ENCODE peak calls at places on chromosomes 16 and 17, in six cellular contexts. One of them, this sample, is unnamed.

GRCh38 chr17:20852541-20853370 is 190.1 kb downstream of the USP22 start:
- DNase-seq in left ventricle myocardium inferior: peak; percentile 31
- DNase-seq in PC-3: peak; percentile 35
- DNase-seq in heart right ventricle: peak; percentile 29
- DNase-seq in fibroblast of lung: peak; percentile 19
- DNase-seq in kidney epithelial cell: no peak
- DNase-seq in this sample: no peak

GRCh38 chr16:17273142-17273561 is 197.6 kb downstream of the XYLT1 start:
- DNase-seq in left ventricle myocardium inferior: no peak
- DNase-seq in fibroblast of lung: peak; percentile 96
- DNase-seq in PC-3: peak; percentile 7
- DNase-seq in heart right ventricle: no peak
- DNase-seq in kidney epithelial cell: peak; percentile 47
- DNase-seq in this sample: no peak

GRCh38 chr16:86951831-86952598 is 365.2 kb downstream of the C16orf95 start:
- DNase-seq in kidney epithelial cell: peak; percentile 95
- DNase-seq in left ventricle myocardium inferior: peak; percentile 50
- DNase-seq in fibroblast of lung: peak; percentile 100
- DNase-seq in PC-3: peak; percentile 93
- DNase-seq in heart right ventricle: no peak
- DNase-seq in this sample: no peak

GRCh38 chr17:63419949-63420867 is 25.9 kb downstream of the CYB561 start:
- DNase-seq in kidney epithelial cell: no peak
- DNase-seq in heart right ventricle: no peak
- DNase-seq in PC-3: no peak
- DNase-seq in fibroblast of lung: no peak
- DNase-seq in left ventricle myocardium inferior: no peak
- DNase-seq in this sample: no peak

GRCh38 chr17:17567631-17568030 is 23.9 kb downstream of the PEMT start:
- DNase-seq in kidney epithelial cell: no peak
- DNase-seq in fibroblast of lung: peak; percentile 17
- DNase-seq in left ventricle myocardium inferior: peak; percentile 76
- DNase-seq in heart right ventricle: peak; percentile 73
- DNase-seq in PC-3: no peak
- DNase-seq in this sample: no peak

GRCh38 chr16:56862776-56863175 is 2.2 kb upstream of the SLC12A3 start:
- DNase-seq in kidney epithelial cell: no peak
- DNase-seq in heart right ventricle: no peak
- DNase-seq in left ventricle myocardium inferior: no peak
- DNase-seq in PC-3: no peak
- DNase-seq in fibroblast of lung: no peak
- DNase-seq in this sample: no peak

GRCh38 chr16:19771796-19772195 is 53.7 kb downstream of the IQCK start:
- DNase-seq in kidney epithelial cell: no peak
- DNase-seq in heart right ventricle: no peak
- DNase-seq in fibroblast of lung: no peak
- DNase-seq in left ventricle myocardium inferior: no peak
- DNase-seq in PC-3: no peak
- DNase-seq in this sample: no peak

GRCh38 chr16:31093132-31093703 is 1.4 kb downstream of the VKORC1 start:
- DNase-seq in kidney epithelial cell: no peak
- DNase-seq in PC-3: peak; percentile 54
- DNase-seq in fibroblast of lung: peak; percentile 41
- DNase-seq in heart right ventricle: no peak
- DNase-seq in left ventricle myocardium inferior: no peak
- DNase-seq in this sample: no peak

GRCh38 chr17:45019177-45019711 is 32.2 kb downstream of the DCAKD start:
- DNase-seq in kidney epithelial cell: no peak
- DNase-seq in PC-3: peak; percentile 75
- DNase-seq in heart right ventricle: peak; percentile 67
- DNase-seq in fibroblast of lung: peak; percentile 39
- DNase-seq in left ventricle myocardium inferior: peak; percentile 60
- DNase-seq in this sample: peak; percentile 60

GRCh38 chr16:86375841-86376240 is 134.5 kb upstream of the FOXF1 start:
- DNase-seq in PC-3: no peak
- DNase-seq in left ventricle myocardium inferior: no peak
- DNase-seq in fibroblast of lung: no peak
- DNase-seq in heart right ventricle: no peak
- DNase-seq in kidney epithelial cell: no peak
- DNase-seq in this sample: no peak

GRCh38 chr17:69906306-69906705 is 168.7 kb upstream of the KCNJ16 start:
- DNase-seq in heart right ventricle: no peak
- DNase-seq in PC-3: no peak
- DNase-seq in fibroblast of lung: no peak
- DNase-seq in kidney epithelial cell: no peak
- DNase-seq in left ventricle myocardium inferior: no peak
- DNase-seq in this sample: no peak

GRCh38 chr17:78258323-78259229 is 27.1 kb downstream of the TMEM235 start:
- DNase-seq in heart right ventricle: peak; percentile 75
- DNase-seq in left ventricle myocardium inferior: peak; percentile 70
- DNase-seq in fibroblast of lung: peak; percentile 32
- DNase-seq in PC-3: no peak
- DNase-seq in kidney epithelial cell: no peak
- DNase-seq in this sample: peak; percentile 54

GRCh38 chr16:56836410-56836834 is 28.6 kb upstream of the SLC12A3 start:
- DNase-seq in PC-3: no peak
- DNase-seq in heart right ventricle: no peak
- DNase-seq in fibroblast of lung: no peak
- DNase-seq in left ventricle myocardium inferior: no peak
- DNase-seq in kidney epithelial cell: no peak
- DNase-seq in this sample: no peak

GRCh38 chr16:87319997-87320491 is 2.9 kb upstream of the C16orf95 start:
- DNase-seq in left ventricle myocardium inferior: no peak
- DNase-seq in heart right ventricle: no peak
- DNase-seq in fibroblast of lung: no peak
- DNase-seq in PC-3: no peak
- DNase-seq in kidney epithelial cell: no peak
- DNase-seq in this sample: no peak

GRCh38 chr16:27428035-27428785 is 26.2 kb downstream of the IL21R start:
- DNase-seq in heart right ventricle: no peak
- DNase-seq in PC-3: no peak
- DNase-seq in fibroblast of lung: no peak
- DNase-seq in left ventricle myocardium inferior: no peak
- DNase-seq in kidney epithelial cell: no peak
- DNase-seq in this sample: no peak

GRCh38 chr16:82583415-82583814 is 43.4 kb upstream of the CDH13 start:
- DNase-seq in left ventricle myocardium inferior: no peak
- DNase-seq in PC-3: no peak
- DNase-seq in heart right ventricle: no peak
- DNase-seq in kidney epithelial cell: no peak
- DNase-seq in fibroblast of lung: peak; percentile 49
- DNase-seq in this sample: no peak

GRCh38 chr17:44345497-44346026 is 460 bp downstream of the GRN start:
- DNase-seq in fibroblast of lung: peak; percentile 51
- DNase-seq in kidney epithelial cell: peak; percentile 61
- DNase-seq in left ventricle myocardium inferior: no peak
- DNase-seq in PC-3: peak; percentile 77
- DNase-seq in heart right ventricle: no peak
- DNase-seq in this sample: peak; percentile 68

GRCh38 chr16:84268661-84269060 is 26.0 kb upstream of the WFDC1 start:
- DNase-seq in kidney epithelial cell: peak; percentile 44
- DNase-seq in left ventricle myocardium inferior: no peak
- DNase-seq in heart right ventricle: no peak
- DNase-seq in PC-3: no peak
- DNase-seq in fibroblast of lung: no peak
- DNase-seq in this sample: no peak

GRCh38 chr16:21950782-21951521 is 2.2 kb upstream of the UQCRC2 start:
- DNase-seq in fibroblast of lung: peak; percentile 23
- DNase-seq in PC-3: peak; percentile 47
- DNase-seq in kidney epithelial cell: no peak
- DNase-seq in heart right ventricle: no peak
- DNase-seq in left ventricle myocardium inferior: no peak
- DNase-seq in this sample: no peak

GRCh38 chr16:56637814-56638750 is at the start of gene MT1A:
- DNase-seq in kidney epithelial cell: no peak
- DNase-seq in fibroblast of lung: peak; percentile 54
- DNase-seq in PC-3: no peak
- DNase-seq in heart right ventricle: peak; percentile 88
- DNase-seq in left ventricle myocardium inferior: peak; percentile 83
- DNase-seq in this sample: no peak

GRCh38 chr16:73231969-73232554 is 184.1 kb upstream of the ZFHX3 start:
- DNase-seq in fibroblast of lung: peak; percentile 11
- DNase-seq in left ventricle myocardium inferior: no peak
- DNase-seq in heart right ventricle: peak; percentile 19
- DNase-seq in kidney epithelial cell: no peak
- DNase-seq in PC-3: no peak
- DNase-seq in this sample: no peak

GRCh38 chr16:73230651-73231050 is 182.7 kb upstream of the ZFHX3 start:
- DNase-seq in kidney epithelial cell: no peak
- DNase-seq in heart right ventricle: no peak
- DNase-seq in fibroblast of lung: no peak
- DNase-seq in PC-3: no peak
- DNase-seq in left ventricle myocardium inferior: no peak
- DNase-seq in this sample: no peak

GRCh38 chr16:73231379-73231778 is 183.5 kb upstream of the ZFHX3 start:
- DNase-seq in heart right ventricle: no peak
- DNase-seq in fibroblast of lung: no peak
- DNase-seq in kidney epithelial cell: no peak
- DNase-seq in left ventricle myocardium inferior: no peak
- DNase-seq in PC-3: no peak
- DNase-seq in this sample: no peak

GRCh38 chr16:73233423-73233762 is 185.5 kb upstream of the ZFHX3 start:
- DNase-seq in PC-3: no peak
- DNase-seq in left ventricle myocardium inferior: no peak
- DNase-seq in heart right ventricle: no peak
- DNase-seq in kidney epithelial cell: no peak
- DNase-seq in fibroblast of lung: no peak
- DNase-seq in this sample: no peak

DNA sequence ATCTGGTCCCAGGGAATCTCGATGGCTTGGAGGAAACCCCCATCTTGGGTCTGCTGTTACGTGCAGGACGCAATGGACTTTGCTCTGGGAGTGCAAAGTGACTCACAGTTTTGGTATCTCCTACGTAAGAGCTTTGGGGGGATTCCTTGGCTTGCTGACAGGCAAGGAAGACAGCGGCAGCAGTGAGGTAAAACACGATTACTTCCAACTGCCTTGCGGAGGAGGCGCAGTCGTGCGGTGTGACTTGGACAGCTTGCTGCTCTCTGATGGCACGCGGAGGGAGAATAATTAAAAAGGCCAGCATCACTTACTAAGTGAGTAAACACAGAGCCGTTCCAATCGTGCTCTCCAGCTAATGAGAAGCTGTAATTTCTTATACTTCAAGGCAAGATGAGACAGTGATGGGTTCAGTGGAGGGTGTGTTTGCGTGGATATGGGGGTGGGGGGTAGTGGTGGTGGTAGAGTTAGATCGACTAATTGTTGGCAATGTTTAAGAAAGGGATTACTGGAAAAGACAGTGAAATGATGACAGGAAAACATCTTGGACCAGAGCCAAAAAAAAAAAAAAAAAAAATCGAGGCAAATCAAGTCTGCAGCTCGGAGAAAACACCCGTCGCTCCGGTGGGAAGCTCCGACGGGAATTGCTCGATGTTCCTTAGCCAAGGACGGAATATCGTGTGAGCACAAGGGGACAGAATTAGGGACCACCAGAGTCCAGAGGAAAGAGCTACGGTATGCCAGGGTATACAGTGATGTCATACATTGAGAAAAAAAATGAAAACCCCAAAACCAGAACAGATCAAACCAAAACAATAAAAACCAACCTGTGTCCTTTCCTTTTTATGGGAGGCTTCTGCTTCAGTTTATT is 184.9 kb upstream of the ZFHX3 start:
- DNase-seq in heart right ventricle: peak; percentile 21
- DNase-seq in left ventricle myocardium inferior: peak; percentile 16
- DNase-seq in fibroblast of lung: peak; percentile 97
- DNase-seq in PC-3: peak; percentile 7
- DNase-seq in kidney epithelial cell: peak; percentile 43
- DNase-seq in this sample: no peak
- TF ChIP-seq CTCF in heart right ventricle: no peak
- TF ChIP-seq CTCF in left ventricle myocardium inferior: no peak
- TF ChIP-seq CTCF in fibroblast of lung: no peak
- TF ChIP-seq CTCF in PC-3: no peak
- TF ChIP-seq CTCF in kidney epithelial cell: no peak
- TF ChIP-seq CTCF in this sample: no peak

GRCh38 chr17:71546369-71546864 is 574.4 kb upstream of the SOX9 start:
- DNase-seq in fibroblast of lung: no peak
- DNase-seq in PC-3: no peak
- DNase-seq in left ventricle myocardium inferior: no peak
- DNase-seq in heart right ventricle: no peak
- DNase-seq in kidney epithelial cell: no peak
- DNase-seq in this sample: no peak

GRCh38 chr17:71553381-71553780 is 567.4 kb upstream of the SOX9 start:
- DNase-seq in left ventricle myocardium inferior: no peak
- DNase-seq in heart right ventricle: no peak
- DNase-seq in kidney epithelial cell: no peak
- DNase-seq in PC-3: no peak
- DNase-seq in fibroblast of lung: no peak
- DNase-seq in this sample: no peak

GRCh38 chr17:71547904-71548303 is 572.9 kb upstream of the SOX9 start:
- DNase-seq in PC-3: no peak
- DNase-seq in kidney epithelial cell: no peak
- DNase-seq in left ventricle myocardium inferior: no peak
- DNase-seq in fibroblast of lung: no peak
- DNase-seq in heart right ventricle: no peak
- DNase-seq in this sample: no peak

GRCh38 chr17:71548540-71549190 is 572.2 kb upstream of the SOX9 start:
- DNase-seq in kidney epithelial cell: no peak
- DNase-seq in PC-3: peak; percentile 49
- DNase-seq in heart right ventricle: no peak
- DNase-seq in fibroblast of lung: peak; percentile 77
- DNase-seq in left ventricle myocardium inferior: no peak
- DNase-seq in this sample: no peak

GRCh38 chr17:71550675-71551074 is 570.1 kb upstream of the SOX9 start:
- DNase-seq in PC-3: no peak
- DNase-seq in kidney epithelial cell: no peak
- DNase-seq in fibroblast of lung: no peak
- DNase-seq in left ventricle myocardium inferior: no peak
- DNase-seq in heart right ventricle: no peak
- DNase-seq in this sample: no peak
- H3K27me3 ChIP-seq in PC-3: no peaks in the 10 kb centered on the region
- H3K27me3 ChIP-seq in kidney epithelial cell: no peaks in the 10 kb centered on the region
- H3K27me3 ChIP-seq in fibroblast of lung: no peaks in the 10 kb centered on the region
- H3K27me3 ChIP-seq in left ventricle myocardium inferior: no peaks in the 10 kb centered on the region
- H3K27me3 ChIP-seq in heart right ventricle: no peaks in the 10 kb centered on the region
- H3K27me3 ChIP-seq in this sample: no peaks in the 10 kb centered on the region

DNA sequence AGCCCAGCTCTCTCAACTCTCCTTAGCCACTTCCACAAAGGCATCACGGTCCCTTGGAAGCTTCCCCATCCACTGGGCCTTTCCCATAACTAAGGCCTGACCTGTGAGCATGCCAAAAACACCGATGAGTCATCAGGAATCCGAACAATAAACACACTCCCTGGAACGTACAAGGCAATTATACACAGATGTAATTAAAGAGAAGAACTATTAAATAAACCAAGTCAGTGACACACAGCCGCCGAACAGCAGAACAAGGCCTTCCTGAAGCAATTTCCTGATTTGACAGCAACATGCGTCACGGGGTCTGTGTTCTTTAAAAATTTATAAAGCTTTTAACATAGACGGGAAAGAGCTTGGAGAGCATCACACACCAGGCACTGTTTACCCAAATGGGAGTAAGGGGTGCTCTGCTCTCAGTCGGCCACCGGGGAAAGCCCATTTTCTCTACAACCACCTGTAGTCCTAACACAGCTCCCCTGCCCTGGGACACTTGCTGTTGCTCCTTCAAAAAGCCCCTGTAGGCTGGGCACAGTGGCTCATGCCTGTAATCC is 29.4 kb downstream of the COG7 start:
- DNase-seq in fibroblast of lung: peak; percentile 96
- DNase-seq in heart right ventricle: peak; percentile 29
- DNase-seq in left ventricle myocardium inferior: peak; percentile 49
- DNase-seq in kidney epithelial cell: peak; percentile 75
- DNase-seq in PC-3: peak; percentile 94
- DNase-seq in this sample: no peak
- TF ChIP-seq CTCF in fibroblast of lung: no peak
- TF ChIP-seq CTCF in heart right ventricle: no peak
- TF ChIP-seq CTCF in left ventricle myocardium inferior: no peak
- TF ChIP-seq CTCF in kidney epithelial cell: no peak
- TF ChIP-seq CTCF in PC-3: no peak
- TF ChIP-seq CTCF in this sample: no peak

GRCh38 chr17:47615766-47616424 is 33.8 kb upstream of the KPNB1 start:
- DNase-seq in left ventricle myocardium inferior: no peak
- DNase-seq in fibroblast of lung: peak; percentile 28
- DNase-seq in heart right ventricle: no peak
- DNase-seq in kidney epithelial cell: no peak
- DNase-seq in PC-3: peak; percentile 92
- DNase-seq in this sample: no peak
- H3K27me3 ChIP-seq in left ventricle myocardium inferior: no peaks in the 10 kb centered on the region
- H3K27me3 ChIP-seq in fibroblast of lung: no peaks in the 10 kb centered on the region
- H3K27me3 ChIP-seq in heart right ventricle: no peaks in the 10 kb centered on the region
- H3K27me3 ChIP-seq in kidney epithelial cell: no peaks in the 10 kb centered on the region
- H3K27me3 ChIP-seq in PC-3: no peaks in the 10 kb centered on the region
- H3K27me3 ChIP-seq in this sample: no peaks in the 10 kb centered on the region